ENCODE peak calls at places on chromosomes 3 and 15, in four cellular contexts. H, N, T and U are unnamed samples. For H3K4me1, the result is how much of the 10 kb centered on the place peaks cover.

GRCh38 chr3:100947119-100947518 is 46.1 kb downstream of the ABI3BP start:
- DNase-seq in H (no peak), N (no peak), T (no peak), U (no peak)

GRCh38 chr15:72487070-72487797 is 13.1 kb downstream of the ARIH1 start:
- DNase-seq in H (no peak), N (no peak), T (no peak), U (no peak)

GRCh38 chr3:113485161-113485609 is 29.8 kb downstream of the SPICE1 start:
- DNase-seq in H (no peak), N (no peak), T (peak), U (peak)

GRCh38 chr3:57680046-57680445 is 12.8 kb downstream of the DENND6A start:
- DNase-seq in H (no peak), N (no peak), T (no peak), U (no peak)

GRCh38 chr3:59052803-59053411 is 3.1 kb upstream of the CFAP20DC start:
- DNase-seq in H (no peak), N (no peak), T (peak), U (no peak)

GRCh38 chr3:10519236-10519635 is 13.8 kb upstream of the ATP2B2 start:
- DNase-seq in H (no peak), N (peak), T (no peak), U (no peak)

GRCh38 chr3:67804545-67804944 is 150.1 kb upstream of the SUCLG2 start:
- DNase-seq in H (no peak), N (no peak), T (no peak), U (no peak)

GRCh38 chr3:149273096-149273751 is 51.6 kb upstream of the CP start:
- DNase-seq in H (peak), N (no peak), T (peak), U (peak)

GRCh38 chr15:42202653-42203052 is 5.5 kb downstream of the VPS39 start:
- DNase-seq in H (no peak), N (no peak), T (no peak), U (no peak)

GRCh38 chr15:75661041-75661778 is 13.5 kb downstream of the SNX33 start:
- DNase-seq in H (no peak), N (peak), T (peak), U (no peak)

GRCh38 chr15:86077070-86077469 is 2.6 kb upstream of the AGBL1 start:
- DNase-seq in H (no peak), N (no peak), T (no peak), U (no peak)

GRCh38 chr15:97545799-97546198 is 414.7 kb upstream of the ARRDC4 start:
- DNase-seq in H (no peak), N (no peak), T (no peak), U (no peak)

GRCh38 chr15:95263751-95264150 is 1032.4 kb downstream of the MCTP2 start:
- DNase-seq in H (no peak), N (no peak), T (no peak), U (no peak)

GRCh38 chr15:63238796-63239195 is 38.6 kb upstream of the APH1B start:
- DNase-seq in H (peak), N (no peak), T (no peak), U (no peak)

GRCh38 chr15:92810418-92811138 is 89.5 kb upstream of the CHD2 start:
- DNase-seq in H (no peak), N (no peak), T (no peak), U (no peak)

GRCh38 chr3:100245146-100245545 is 15.6 kb upstream of the TBC1D23 start:
- DNase-seq in H (no peak), N (no peak), T (no peak), U (no peak)

GRCh38 chr3:107598926-107599754 is 76.4 kb downstream of the BBX start:
- DNase-seq in H (peak), N (no peak), T (peak), U (no peak)

GRCh38 chr15:49990835-49991540 is 128.0 kb downstream of the ATP8B4 start:
- DNase-seq in H (no peak), N (no peak), T (no peak), U (no peak)

GRCh38 chr15:81497226-81497625 is 123.2 kb upstream of the TMC3 start:
- DNase-seq in H (no peak), N (no peak), T (no peak), U (no peak)

GRCh38 chr3:70000028-70000410 is 486 bp downstream of the SAMMSON start:
- DNase-seq in H (no peak), N (no peak), T (no peak), U (no peak)

GRCh38 chr3:129119365-129120100 is 2.1 kb downstream of the RAB43 start:
- DNase-seq in H (no peak), N (no peak), T (peak), U (no peak)

GRCh38 chr3:149186219-149186618 is 35.4 kb downstream of the CP start:
- DNase-seq in H (no peak), N (no peak), T (no peak), U (no peak)

GRCh38 chr15:40155270-40155910 is 5.5 kb upstream of the BUB1B start:
- DNase-seq in H (no peak), N (peak), T (no peak), U (no peak)

GRCh38 chr3:8793242-8793641 is 23.8 kb upstream of the OXTR start:
- DNase-seq in H (no peak), N (no peak), T (no peak), U (no peak)

GRCh38 chr3:115161866-115162265 is 14.8 kb upstream of the ZBTB20 start:
- DNase-seq in H (no peak), N (no peak), T (no peak), U (no peak)

GRCh38 chr3:160616721-160617120 is 51.4 kb upstream of the KPNA4 start:
- DNase-seq in H (no peak), N (no peak), T (no peak), U (no peak)

GRCh38 chr3:69444980-69445379 is 59.1 kb upstream of the FRMD4B start:
- DNase-seq in H (no peak), N (no peak), T (no peak), U (no peak)

GRCh38 chr3:72738752-72739520 is 109.3 kb downstream of the SHQ1 start:
- DNase-seq in H (no peak), N (peak), T (no peak), U (no peak)

GRCh38 chr3:136929984-136930671 is 27.7 kb upstream of the IL20RB start:
- DNase-seq in H (no peak), N (no peak), T (no peak), U (no peak)

GRCh38 chr3:45313743-45314403 is 74.5 kb upstream of the LARS2 start:
- DNase-seq in H (no peak), N (no peak), T (no peak), U (no peak)

GRCh38 chr3:48408823-48409281 is 21.0 kb downstream of the PLXNB1 start:
- DNase-seq in H (no peak), N (no peak), T (no peak), U (no peak)

GRCh38 chr15:74798388-74799254 is 14.0 kb upstream of the LMAN1L start:
- DNase-seq in H (no peak), N (no peak), T (no peak), U (no peak)

DNA sequence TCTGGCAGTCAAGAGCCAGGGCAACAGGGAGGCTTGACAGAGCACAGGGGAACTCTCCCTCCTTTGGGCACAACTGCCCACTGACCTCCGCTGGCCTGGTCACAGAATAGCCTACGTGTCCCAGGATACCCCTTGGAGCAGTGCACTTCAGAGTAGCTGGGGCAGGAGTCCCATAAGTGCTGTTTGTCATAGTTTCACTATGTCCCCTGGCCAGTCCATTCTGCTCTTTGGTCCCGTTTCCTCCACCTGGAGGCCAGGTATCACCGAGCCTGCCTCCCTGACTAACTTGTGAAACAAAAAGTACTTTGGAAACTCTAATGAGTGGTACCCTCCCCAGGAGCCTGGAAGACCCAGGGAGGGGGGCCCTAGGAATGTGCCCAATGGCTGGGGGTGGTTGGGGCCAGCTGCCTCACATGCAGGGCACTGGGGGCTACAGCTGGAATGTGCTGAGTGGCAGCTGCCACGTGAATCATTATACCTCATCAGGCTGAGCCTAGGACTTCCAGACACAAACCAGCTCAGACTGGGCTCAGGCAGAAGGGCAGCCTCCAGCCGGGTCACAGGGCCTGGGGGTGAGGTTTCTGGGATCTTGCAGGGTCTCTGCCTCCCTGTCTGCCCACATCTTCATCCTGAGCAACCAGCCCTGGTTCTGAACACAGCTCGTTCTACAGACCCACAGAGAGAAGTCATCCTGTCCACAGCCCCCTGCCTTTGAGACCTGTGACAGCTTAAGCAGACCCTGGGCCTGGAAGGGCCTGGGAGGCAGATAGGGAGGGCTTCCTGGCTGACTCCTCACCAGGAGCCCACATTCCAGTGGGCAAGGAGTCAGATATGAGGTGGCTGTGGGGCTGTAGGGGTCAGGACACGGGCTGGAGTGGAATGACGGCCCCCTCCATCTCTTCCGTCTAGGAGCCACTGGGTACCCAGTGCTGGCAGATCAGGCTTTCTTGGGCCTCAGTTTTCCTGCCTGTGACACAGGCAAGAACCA is 914 bp upstream of the PTH1R start:
- DNase-seq in H (no peak), N (no peak), T (no peak), U (no peak)
- TF ChIP-seq SUZ12 in H (no peak), N (no peak), T (no peak), U (no peak)

DNA sequence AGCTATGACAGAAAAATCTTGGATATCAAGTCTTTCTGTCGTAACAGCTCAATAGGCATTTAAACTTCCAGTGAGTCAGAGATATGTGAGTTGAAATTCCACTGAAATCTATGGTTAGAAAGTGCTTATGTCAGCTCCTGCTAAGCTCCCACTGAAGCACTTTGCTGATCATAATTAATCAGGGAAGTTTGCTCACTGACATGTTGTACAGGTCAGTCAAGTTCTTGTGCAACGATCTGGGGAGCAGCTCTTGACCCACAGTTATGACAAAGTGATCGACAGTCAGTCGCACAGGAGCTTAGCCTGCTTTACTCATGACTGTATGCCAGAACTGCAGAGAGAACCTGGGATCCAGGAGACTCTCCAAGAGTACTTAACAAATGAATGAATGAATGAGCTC is 453.5 kb downstream of the SOX2 start:
- DNase-seq in H (no peak), N (no peak), T (no peak), U (no peak)
- TF ChIP-seq ZNF274 in H (no peak), N (no peak), T (no peak), U (no peak)

GRCh38 chr3:127751782-127752181 is 70.5 kb downstream of the MGLL start:
- DNase-seq in H (no peak), N (no peak), T (no peak), U (no peak)
- H3K4me1 ChIP-seq in H (half or more), N (under half), T (under half), U (under half)

GRCh38 chr3:177598110-177598833 is 401.0 kb upstream of the TBL1XR1 start:
- DNase-seq in H (no peak), N (no peak), T (no peak), U (no peak)
- TF ChIP-seq SUZ12 in H (no peak), N (no peak), T (no peak), U (no peak)

GRCh38 chr3:174986685-174987084 is 127.6 kb downstream of the NAALADL2 start:
- DNase-seq in H (no peak), N (no peak), T (no peak), U (no peak)
- TF ChIP-seq ZNF274 in H (no peak), N (no peak), T (no peak), U (no peak)

DNA sequence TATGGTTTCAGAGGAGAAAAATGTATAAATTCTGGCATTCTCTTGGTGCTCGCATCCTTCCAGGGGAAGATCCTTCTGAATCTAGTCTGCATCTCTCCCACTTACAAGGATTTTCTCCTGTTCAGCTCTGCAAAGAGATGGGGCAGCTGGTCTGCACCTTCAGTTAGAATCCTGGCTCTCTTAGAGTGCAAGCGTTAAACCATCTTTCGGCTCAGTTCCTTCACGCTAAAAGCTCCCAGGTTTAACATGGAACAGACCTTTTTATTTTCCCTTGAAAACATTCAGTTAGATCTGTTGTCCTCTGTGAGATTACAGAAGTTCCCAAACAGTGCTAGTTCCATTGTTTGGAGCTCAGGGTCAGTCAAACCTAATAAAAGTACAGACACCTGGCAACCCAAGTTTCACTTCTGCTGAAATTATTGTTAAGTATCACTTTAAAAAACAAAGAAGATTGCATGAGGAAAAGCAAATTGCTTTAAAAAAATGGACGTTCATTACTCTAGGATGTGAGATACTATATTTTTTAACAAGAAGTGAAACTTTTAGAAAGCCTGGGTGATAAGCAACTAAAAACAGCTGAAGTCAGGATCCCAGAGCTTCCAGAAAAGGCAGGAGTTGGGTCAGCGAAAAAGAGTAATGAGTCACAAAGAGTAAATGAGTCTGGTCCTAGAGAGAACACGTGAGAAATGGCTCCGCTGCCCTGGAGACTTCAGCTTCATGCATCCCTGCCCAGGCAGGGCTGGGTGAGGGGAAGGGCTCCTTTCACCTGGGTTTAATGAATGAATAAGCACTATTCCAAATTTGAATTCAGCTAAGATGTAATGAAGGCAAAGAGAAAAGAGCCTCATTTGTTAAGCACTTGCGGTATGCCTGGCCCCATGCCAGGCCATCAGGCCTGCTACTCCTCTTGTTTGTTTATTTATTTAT is 63.3 kb downstream of the ABTB1 start:
- DNase-seq in H (peak), N (no peak), T (no peak), U (no peak)
- H3K4me1 ChIP-seq in H (under half), N (under half), T (under half), U (under half)